ENCODE peak calls at places on chromosomes 4 and X, in eight cellular contexts. N, L, M, K, H, S, I and T are unnamed samples.
A peak's percentile ranks its signal among the peaks of the same experiment; 100 is the strongest.

GRCh38 chr4:138562544-138562961 is 320.4 kb upstream of the SLC7A11 start:
- DNase-seq in N (no peak), L (no peak), M (no peak), K (no peak), H (peak; percentile 44), S (peak; percentile 33), I (no peak), T (no peak)

GRCh38 chrX:12269484-12269883 is 131.2 kb downstream of the FRMPD4 start:
- DNase-seq in N (no peak), L (no peak), M (no peak), K (no peak), H (no peak), S (no peak), I (no peak), T (no peak)

GRCh38 chr4:7759221-7759620 is 180.4 kb downstream of the AFAP1 start:
- DNase-seq in N (no peak), L (no peak), M (no peak), K (peak; percentile 69), H (no peak), S (peak; percentile 24), I (no peak), T (no peak)

GRCh38 chrX:148878371-148878770 is 378.0 kb downstream of the AFF2 start:
- DNase-seq in N (no peak), L (no peak), M (no peak), K (no peak), H (peak; percentile 62), S (no peak), I (no peak), T (no peak)

GRCh38 chrX:101136235-101136634 is 38.2 kb downstream of the CENPI start:
- DNase-seq in N (no peak), L (no peak), M (no peak), K (no peak), H (peak; percentile 1), S (no peak), I (no peak), T (no peak)

GRCh38 chr4:188867796-188868195 is 728.6 kb downstream of the TRIML1 start:
- DNase-seq in N (no peak), L (no peak), M (no peak), K (no peak), H (peak; percentile 35), S (no peak), I (no peak), T (no peak)

GRCh38 chr4:28287837-28288236 is 1427.2 kb downstream of the STIM2 start:
- DNase-seq in N (no peak), L (no peak), M (peak; percentile 40), K (no peak), H (peak; percentile 97), S (no peak), I (peak; percentile 78), T (no peak)

GRCh38 chr4:101597204-101597603 is 193.3 kb upstream of the BANK1 start:
- DNase-seq in N (no peak), L (no peak), M (peak; percentile 24), K (peak; percentile 8), H (no peak), S (peak; percentile 46), I (no peak), T (no peak)

GRCh38 chr4:167887726-167888125 is 204.6 kb upstream of the ANXA10 start:
- DNase-seq in N (no peak), L (no peak), M (no peak), K (no peak), H (no peak), S (no peak), I (no peak), T (no peak)

GRCh38 chrX:110359273-110359672 is 625 bp downstream of the RTL9 start:
- DNase-seq in N (no peak), L (no peak), M (no peak), K (no peak), H (no peak), S (no peak), I (no peak), T (no peak)

GRCh38 chr4:188016754-188017153 is 21.2 kb downstream of the ZFP42 start:
- DNase-seq in N (no peak), L (no peak), M (peak; percentile 81), K (no peak), H (no peak), S (no peak), I (no peak), T (no peak)

GRCh38 chr4:163380703-163381102 is 37.0 kb downstream of the NPY5R start:
- DNase-seq in N (no peak), L (no peak), M (no peak), K (no peak), H (no peak), S (no peak), I (no peak), T (no peak)

GRCh38 chrX:70675284-70675683 is 230.6 kb downstream of the DLG3 start:
- DNase-seq in N (no peak), L (no peak), M (no peak), K (no peak), H (no peak), S (no peak), I (no peak), T (no peak)

GRCh38 chrX:38654302-38654701 is 93.0 kb downstream of the TSPAN7 start:
- DNase-seq in N (no peak), L (no peak), M (peak; percentile 36), K (no peak), H (peak; percentile 28), S (peak; percentile 23), I (no peak), T (no peak)

GRCh38 chr4:105923507-105924238 is 28.4 kb downstream of the NPNT start:
- DNase-seq in N (no peak), L (no peak), M (no peak), K (no peak), H (peak; percentile 14), S (no peak), I (no peak), T (no peak)

GRCh38 chrX:24301806-24302205 is 12.1 kb downstream of the SUPT20HL2 start:
- DNase-seq in N (no peak), L (no peak), M (no peak), K (no peak), H (no peak), S (no peak), I (no peak), T (no peak)

GRCh38 chr4:5870701-5871100 is 22.2 kb downstream of the CRMP1 start:
- DNase-seq in N (no peak), L (no peak), M (no peak), K (no peak), H (no peak), S (no peak), I (no peak), T (no peak)